ENCODE peak calls at places on chromosomes 6 and 20, in four cellular contexts. One of them, this sample, is unnamed.

GRCh38 chr20:60078351-60079250 is 120.4 kb downstream of the CDH26 start:
- DNase-seq in SK-N-SH: no peak
- DNase-seq in HepG2: no peak
- DNase-seq in GM12878: no peak
- DNase-seq in this sample: no peak

GRCh38 chr20:42857446-42857845 is 332.3 kb downstream of the PTPRT start:
- DNase-seq in SK-N-SH: no peak
- DNase-seq in HepG2: no peak
- DNase-seq in GM12878: no peak
- DNase-seq in this sample: no peak

GRCh38 chr6:143896096-143896880 is 32.0 kb downstream of the ZC2HC1B start:
- DNase-seq in SK-N-SH: no peak
- DNase-seq in HepG2: no peak
- DNase-seq in GM12878: no peak
- DNase-seq in this sample: no peak

GRCh38 chr6:36432151-36432633 is 10.5 kb downstream of the PXT1 start:
- DNase-seq in SK-N-SH: no peak
- DNase-seq in HepG2: no peak
- DNase-seq in GM12878: no peak
- DNase-seq in this sample: no peak

GRCh38 chr20:12927489-12927888 is 81.3 kb upstream of the SPTLC3 start:
- DNase-seq in SK-N-SH: no peak
- DNase-seq in HepG2: no peak
- DNase-seq in GM12878: no peak
- DNase-seq in this sample: no peak

GRCh38 chr20:51801220-51801991 is 915 bp downstream of the SALL4 start:
- DNase-seq in SK-N-SH: peak; percentile 81
- DNase-seq in HepG2: no peak
- DNase-seq in GM12878: no peak
- DNase-seq in this sample: no peak

GRCh38 chr6:44431118-44431725 is 43.7 kb downstream of the CDC5L start:
- DNase-seq in SK-N-SH: peak; percentile 38
- DNase-seq in HepG2: peak; percentile 58
- DNase-seq in GM12878: peak; percentile 3
- DNase-seq in this sample: no peak

GRCh38 chr6:22873531-22874136 is 304.3 kb downstream of the HDGFL1 start:
- DNase-seq in SK-N-SH: no peak
- DNase-seq in HepG2: no peak
- DNase-seq in GM12878: no peak
- DNase-seq in this sample: no peak

GRCh38 chr20:50304883-50305635 is 114.4 kb downstream of the CEBPB start:
- DNase-seq in SK-N-SH: peak; percentile 67
- DNase-seq in HepG2: peak; percentile 92
- DNase-seq in GM12878: no peak
- DNase-seq in this sample: no peak

GRCh38 chr6:26089272-26089671 is 2.0 kb downstream of the HFE start:
- DNase-seq in SK-N-SH: no peak
- DNase-seq in HepG2: no peak
- DNase-seq in GM12878: no peak
- DNase-seq in this sample: no peak

GRCh38 chr6:54910326-54910952 is 63.9 kb downstream of the FAM83B start:
- DNase-seq in SK-N-SH: no peak
- DNase-seq in HepG2: no peak
- DNase-seq in GM12878: no peak
- DNase-seq in this sample: no peak

GRCh38 chr6:116511424-116512131 is at the start of gene CALHM5:
- DNase-seq in SK-N-SH: no peak
- DNase-seq in HepG2: no peak
- DNase-seq in GM12878: no peak
- DNase-seq in this sample: no peak

GRCh38 chr6:136738178-136739057 is 53.9 kb downstream of the MAP3K5 start:
- DNase-seq in SK-N-SH: no peak
- DNase-seq in HepG2: no peak
- DNase-seq in GM12878: no peak
- DNase-seq in this sample: no peak

GRCh38 chr6:89411269-89412070 is 603 bp downstream of the RRAGD start:
- DNase-seq in SK-N-SH: peak; percentile 80
- DNase-seq in HepG2: no peak
- DNase-seq in GM12878: no peak
- DNase-seq in this sample: no peak

GRCh38 chr20:56890011-56890410 is 260.9 kb downstream of the TFAP2C start:
- DNase-seq in SK-N-SH: no peak
- DNase-seq in HepG2: no peak
- DNase-seq in GM12878: no peak
- DNase-seq in this sample: no peak

GRCh38 chr6:56856036-56856580 is 98.8 kb upstream of the BEND6 start:
- DNase-seq in SK-N-SH: no peak
- DNase-seq in HepG2: no peak
- DNase-seq in GM12878: no peak
- DNase-seq in this sample: no peak

GRCh38 chr20:4956200-4956810 is 45.0 kb downstream of the SLC23A2 start:
- DNase-seq in SK-N-SH: peak; percentile 61
- DNase-seq in HepG2: peak; percentile 76
- DNase-seq in GM12878: no peak
- DNase-seq in this sample: no peak

GRCh38 chr6:2450546-2450945 is 205.1 kb upstream of the GMDS start:
- DNase-seq in SK-N-SH: peak; percentile 68
- DNase-seq in HepG2: no peak
- DNase-seq in GM12878: no peak
- DNase-seq in this sample: no peak

GRCh38 chr20:49475979-49476378 is 6.5 kb downstream of the KCNB1 start:
- DNase-seq in SK-N-SH: no peak
- DNase-seq in HepG2: no peak
- DNase-seq in GM12878: no peak
- DNase-seq in this sample: no peak

GRCh38 chr6:43962458-43962857 is 164.8 kb downstream of the MRPL14 start:
- DNase-seq in SK-N-SH: no peak
- DNase-seq in HepG2: no peak
- DNase-seq in GM12878: no peak
- DNase-seq in this sample: no peak

GRCh38 chr20:52859156-52859887 is 112.8 kb upstream of the TSHZ2 start:
- DNase-seq in SK-N-SH: peak; percentile 58
- DNase-seq in HepG2: no peak
- DNase-seq in GM12878: no peak
- DNase-seq in this sample: no peak

GRCh38 chr20:41275181-41275793 is 42.2 kb downstream of the ZHX3 start:
- DNase-seq in SK-N-SH: no peak
- DNase-seq in HepG2: no peak
- DNase-seq in GM12878: no peak
- DNase-seq in this sample: no peak

GRCh38 chr6:22756365-22756764 is 187.0 kb downstream of the HDGFL1 start:
- DNase-seq in SK-N-SH: no peak
- DNase-seq in HepG2: no peak
- DNase-seq in GM12878: no peak
- DNase-seq in this sample: no peak

GRCh38 chr6:142152731-142153130 is 5.7 kb downstream of the VTA1 start:
- DNase-seq in SK-N-SH: no peak
- DNase-seq in HepG2: no peak
- DNase-seq in GM12878: no peak
- DNase-seq in this sample: no peak

GRCh38 chr6:75337805-75338204 is 53.2 kb upstream of the TMEM30A start:
- DNase-seq in SK-N-SH: no peak
- DNase-seq in HepG2: no peak
- DNase-seq in GM12878: no peak
- DNase-seq in this sample: no peak

GRCh38 chr6:113732384-113732966 is 124.7 kb upstream of the MARCKS start:
- DNase-seq in SK-N-SH: peak; percentile 40
- DNase-seq in HepG2: peak; percentile 24
- DNase-seq in GM12878: no peak
- DNase-seq in this sample: peak; percentile 28

GRCh38 chr6:122491915-122492537 is 20.4 kb upstream of the SERINC1 start:
- DNase-seq in SK-N-SH: peak; percentile 70
- DNase-seq in HepG2: peak; percentile 68
- DNase-seq in GM12878: no peak
- DNase-seq in this sample: peak; percentile 74

GRCh38 chr20:37053230-37053950 is 42.4 kb downstream of the RBL1 start:
- DNase-seq in SK-N-SH: no peak
- DNase-seq in HepG2: no peak
- DNase-seq in GM12878: no peak
- DNase-seq in this sample: no peak

DNA sequence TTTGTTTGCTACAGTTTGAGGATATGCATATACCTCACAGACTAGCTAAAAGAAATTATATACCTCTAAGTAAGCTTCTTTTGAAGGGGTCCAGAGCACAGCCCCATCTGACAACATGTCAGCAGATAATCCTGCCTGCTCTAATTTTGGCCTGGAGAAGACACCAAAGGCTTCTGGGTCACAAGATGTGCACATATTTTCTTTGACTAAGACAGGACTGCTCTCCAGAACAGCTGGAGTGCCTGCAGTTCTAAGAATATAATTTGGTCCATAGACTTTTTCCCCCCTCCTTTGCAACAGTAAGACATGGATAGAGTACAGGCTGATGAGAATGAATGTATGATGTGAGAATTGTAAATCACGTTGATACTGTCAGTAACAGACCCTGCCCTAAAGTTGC is 107.9 kb upstream of the KCNK16 start:
- DNase-seq in SK-N-SH: no peak
- DNase-seq in HepG2: no peak
- DNase-seq in GM12878: no peak
- DNase-seq in this sample: no peak
- TF ChIP-seq TCF12 in SK-N-SH: no peak
- TF ChIP-seq TCF12 in HepG2: no peak
- TF ChIP-seq TCF12 in GM12878: no peak
- TF ChIP-seq TCF12 in this sample: no peak

DNA sequence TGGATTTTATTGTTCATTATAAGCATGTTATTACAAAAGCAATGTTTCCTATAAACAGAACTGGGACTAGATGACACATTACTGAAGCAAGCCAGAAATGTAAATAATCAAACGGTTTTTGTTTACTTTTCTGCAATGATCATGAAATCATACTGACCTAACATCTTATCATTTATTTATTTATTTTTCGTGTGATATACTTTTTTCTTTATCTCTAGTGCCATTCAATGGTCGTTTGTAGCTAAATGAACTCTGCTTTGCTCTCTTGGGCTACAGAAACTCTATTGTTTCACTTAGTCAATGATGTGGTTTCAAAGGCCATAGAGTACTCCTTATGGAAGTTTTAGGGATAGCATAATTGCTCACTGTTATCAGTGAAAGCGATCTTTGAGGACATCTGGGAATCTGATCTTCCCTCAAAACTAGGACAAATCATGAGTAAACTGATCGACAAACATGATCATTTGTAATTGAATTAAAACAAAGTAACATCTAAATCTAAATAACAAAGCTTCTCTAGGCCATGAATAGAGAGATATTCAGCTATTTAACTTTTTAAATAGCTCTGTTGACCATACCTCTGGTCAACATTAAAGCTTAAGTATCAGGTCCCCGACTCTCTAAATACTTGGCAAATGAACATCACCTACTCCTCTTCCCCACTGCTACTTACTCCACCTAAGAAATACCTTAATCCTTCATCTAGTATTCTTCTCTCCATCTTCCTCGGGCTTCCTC is 933.4 kb downstream of the TFAP2A start:
- DNase-seq in SK-N-SH: no peak
- DNase-seq in HepG2: no peak
- DNase-seq in GM12878: no peak
- DNase-seq in this sample: no peak
- TF ChIP-seq TCF12 in SK-N-SH: no peak
- TF ChIP-seq TCF12 in HepG2: no peak
- TF ChIP-seq TCF12 in GM12878: no peak
- TF ChIP-seq TCF12 in this sample: no peak

DNA sequence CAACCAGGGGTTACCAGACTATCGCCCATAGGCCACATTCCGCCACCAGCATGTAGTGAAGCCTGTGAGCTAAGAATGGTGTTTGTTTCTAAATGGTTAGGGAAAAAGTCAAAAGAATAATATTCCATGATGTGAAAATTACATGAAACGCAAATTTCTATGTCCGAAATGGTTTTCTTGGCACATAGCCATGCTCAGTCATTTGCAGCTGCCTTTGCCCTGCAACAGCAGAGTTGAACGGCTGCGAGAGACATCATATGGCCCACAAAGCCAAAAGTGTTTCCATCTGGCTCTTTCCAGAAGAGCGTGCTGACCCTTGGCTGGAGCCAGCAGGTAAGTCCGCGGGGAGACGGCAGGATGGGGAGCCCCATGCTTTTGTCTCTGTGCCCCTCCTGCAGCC is 60.7 kb downstream of the FAM120B start:
- DNase-seq in SK-N-SH: peak; percentile 69
- DNase-seq in HepG2: no peak
- DNase-seq in GM12878: no peak
- DNase-seq in this sample: no peak
- TF ChIP-seq TCF12 in SK-N-SH: no peak
- TF ChIP-seq TCF12 in HepG2: no peak
- TF ChIP-seq TCF12 in GM12878: no peak
- TF ChIP-seq TCF12 in this sample: no peak

GRCh38 chr6:16168121-16168520 is 39.2 kb downstream of the MYLIP start:
- DNase-seq in SK-N-SH: no peak
- DNase-seq in HepG2: no peak
- DNase-seq in GM12878: no peak
- DNase-seq in this sample: no peak

GRCh38 chr6:16165641-16166040 is 36.8 kb downstream of the MYLIP start:
- DNase-seq in SK-N-SH: no peak
- DNase-seq in HepG2: no peak
- DNase-seq in GM12878: no peak
- DNase-seq in this sample: no peak

GRCh38 chr6:16163535-16164300 is 34.8 kb downstream of the MYLIP start:
- DNase-seq in SK-N-SH: no peak
- DNase-seq in HepG2: no peak
- DNase-seq in GM12878: no peak
- DNase-seq in this sample: no peak

GRCh38 chr6:16167219-16167618 is 38.3 kb downstream of the MYLIP start:
- DNase-seq in SK-N-SH: no peak
- DNase-seq in HepG2: no peak
- DNase-seq in GM12878: no peak
- DNase-seq in this sample: no peak

GRCh38 chr6:16168858-16169257 is 40.0 kb downstream of the MYLIP start:
- DNase-seq in SK-N-SH: no peak
- DNase-seq in HepG2: peak; percentile 32
- DNase-seq in GM12878: peak; percentile 32
- DNase-seq in this sample: no peak
- TF ChIP-seq TCF12 in SK-N-SH: no peak
- TF ChIP-seq TCF12 in HepG2: no peak
- TF ChIP-seq TCF12 in GM12878: no peak
- TF ChIP-seq TCF12 in this sample: no peak

DNA sequence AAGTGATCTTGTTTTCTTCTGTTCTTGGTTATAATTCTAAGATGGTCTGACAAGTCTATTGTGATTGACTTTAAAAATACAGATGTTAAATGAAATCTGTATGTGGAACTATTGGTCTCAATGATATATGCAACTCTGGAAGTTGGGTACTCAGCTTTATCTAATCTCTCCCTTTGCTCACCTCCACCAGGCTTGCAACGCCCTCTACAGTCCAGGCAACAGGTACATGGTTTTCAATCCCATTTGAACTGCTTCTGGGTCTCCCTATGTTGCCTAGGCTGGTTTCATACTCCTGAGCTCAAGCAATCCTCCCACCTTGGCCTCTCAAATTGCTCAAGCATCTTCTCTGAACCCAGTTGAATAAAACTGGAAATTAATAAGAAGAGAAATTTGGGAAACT is 25.6 kb upstream of the HLA-DQB1 start:
- DNase-seq in SK-N-SH: no peak
- DNase-seq in HepG2: peak; percentile 35
- DNase-seq in GM12878: peak; percentile 50
- DNase-seq in this sample: peak; percentile 2
- TF ChIP-seq TCF12 in SK-N-SH: no peak
- TF ChIP-seq TCF12 in HepG2: no peak
- TF ChIP-seq TCF12 in GM12878: no peak
- TF ChIP-seq TCF12 in this sample: no peak

GRCh38 chr20:10360878-10361277 is 73.1 kb downstream of the MKKS start:
- DNase-seq in SK-N-SH: no peak
- DNase-seq in HepG2: no peak
- DNase-seq in GM12878: no peak
- DNase-seq in this sample: no peak
- TF ChIP-seq TCF12 in SK-N-SH: peak; percentile 51
- TF ChIP-seq TCF12 in HepG2: no peak
- TF ChIP-seq TCF12 in GM12878: no peak
- TF ChIP-seq TCF12 in this sample: no peak

This sample was measured in H1.